ENCODE peak calls at places on chromosome 15, in four cellular contexts. B, N, S and X are unnamed samples.

GRCh38 chr15:66951976-66952375 is 113.4 kb upstream of the SMAD3 start:
- DNase-seq in B (no peak), N (no peak), S (peak; percentile 69), X (peak; percentile 57)

GRCh38 chr15:67433495-67434099 is 87.3 kb upstream of the C15orf61 start:
- DNase-seq in B (no peak), N (no peak), S (peak; percentile 88), X (peak; percentile 44)

GRCh38 chr15:20409247-20409646 is 132.4 kb downstream of the GOLGA6L6 start:
- DNase-seq in B (no peak), N (no peak), S (no peak), X (no peak)

GRCh38 chr15:76181705-76182107 is 121.9 kb downstream of the TMEM266 start:
- DNase-seq in B (no peak), N (no peak), S (no peak), X (no peak)

GRCh38 chr15:33089165-33089877 is 105.2 kb downstream of the FMN1 start:
- DNase-seq in B (no peak), N (no peak), S (no peak), X (no peak)

GRCh38 chr15:88912500-88912921 is 668 bp downstream of the MFGE8 start:
- DNase-seq in B (no peak), N (no peak), S (no peak), X (no peak)

GRCh38 chr15:40894689-40895308 is 549 bp downstream of the VPS18 start:
- DNase-seq in B (peak; percentile 49), N (peak; percentile 54), S (peak; percentile 83), X (peak; percentile 78)

GRCh38 chr15:49852756-49853155 is 231.9 kb downstream of the DTWD1 start:
- DNase-seq in B (no peak), N (no peak), S (no peak), X (no peak)

GRCh38 chr15:40059821-40060220 is 20.8 kb upstream of the SRP14 start:
- DNase-seq in B (no peak), N (no peak), S (no peak), X (no peak)

GRCh38 chr15:64634576-64635485 is 140.6 kb downstream of the RBPMS2 start:
- DNase-seq in B (no peak), N (peak; percentile 25), S (peak; percentile 59), X (peak; percentile 19)

GRCh38 chr15:62163397-62163796 is 1.7 kb downstream of the C2CD4B start:
- DNase-seq in B (no peak), N (no peak), S (no peak), X (no peak)